ENCODE peak calls at places on chromosomes 2 and 18, in nine cellular contexts. L is left colon, K is GM03348, M is T-helper 2 cell, X is ACHN, U is anterior cingulate cortex, H is H4, G is HT1080, B is endothelial cell. J is an unnamed sample.

GRCh38 chr2:216632952-216633615 is at the start of gene IGFBP2:
- DNase-seq in L (peak), K (peak), M (no peak), X (no peak), U (no peak), H (no peak), G (no peak), B (peak), J (no peak)

GRCh38 chr18:9333441-9334350 is 877 bp upstream of the TWSG1 start:
- DNase-seq in L (peak), K (no peak), M (no peak), X (peak), U (no peak), H (no peak), G (peak), B (no peak), J (no peak)

GRCh38 chr18:69664399-69664798 is 263.7 kb downstream of the DOK6 start:
- DNase-seq in L (no peak), K (no peak), M (no peak), X (no peak), U (no peak), H (no peak), G (no peak), B (no peak), J (no peak)

GRCh38 chr2:46239175-46239846 is 57.9 kb upstream of the EPAS1 start:
- DNase-seq in L (no peak), K (no peak), M (no peak), X (no peak), U (no peak), H (no peak), G (peak), B (no peak), J (no peak)

GRCh38 chr18:62131305-62131909 is 55.4 kb downstream of the PIGN start:
- DNase-seq in L (peak), K (peak), M (peak), X (peak), U (peak), H (peak), G (peak), B (peak), J (peak)

GRCh38 chr2:10161961-10162441 is 39.5 kb downstream of the RRM2 start:
- DNase-seq in L (no peak), K (no peak), M (no peak), X (no peak), U (peak), H (no peak), G (peak), B (no peak), J (no peak)

GRCh38 chr2:118970396-118971135 is 28.6 kb downstream of the MARCO start:
- DNase-seq in L (no peak), K (peak), M (no peak), X (no peak), U (no peak), H (no peak), G (no peak), B (no peak), J (no peak)

GRCh38 chr2:155099784-155100183 is 401.3 kb downstream of the KCNJ3 start:
- DNase-seq in L (no peak), K (no peak), M (no peak), X (peak), U (no peak), H (peak), G (peak), B (no peak), J (no peak)

GRCh38 chr2:238404406-238405216 is 22.1 kb upstream of the ASB1 start:
- DNase-seq in L (no peak), K (no peak), M (no peak), X (no peak), U (no peak), H (no peak), G (no peak), B (no peak), J (no peak)

GRCh38 chr2:237251959-237252358 is 162.0 kb downstream of the COL6A3 start:
- DNase-seq in L (no peak), K (no peak), M (no peak), X (no peak), U (no peak), H (no peak), G (no peak), B (no peak), J (no peak)

GRCh38 chr2:106183093-106183837 is 10.8 kb downstream of the UXS1 start:
- DNase-seq in L (no peak), K (no peak), M (no peak), X (no peak), U (no peak), H (no peak), G (no peak), B (no peak), J (no peak)

GRCh38 chr2:170716851-170717598 is 1.9 kb downstream of the SP5 start:
- DNase-seq in L (peak), K (peak), M (no peak), X (no peak), U (no peak), H (no peak), G (no peak), B (peak), J (no peak)

GRCh38 chr2:68045337-68045736 is 17.5 kb downstream of the C1D start:
- DNase-seq in L (no peak), K (no peak), M (no peak), X (no peak), U (no peak), H (no peak), G (no peak), B (no peak), J (no peak)